ENCODE peak calls at places on chromosomes 1 and 21, in ten cellular contexts. J is HCT116, A is stomach, C is HL-60, F is GM23338, O is endothelial cell of umbilical vein, R is transverse colon, L is esophagus muscularis mucosa, Z is suprapubic skin, B is prostate gland. N is an unnamed sample.
A peak's percentile ranks its signal among the peaks of the same experiment; 100 is the strongest.

GRCh38 chr1:3850857-3851256 is 6.2 kb downstream of the CEP104 start:
- DNase-seq in F (no peak), R (no peak), J (no peak), L (no peak), B (no peak), Z (no peak), A (no peak), O (no peak), C (no peak), N (peak; percentile 42)

GRCh38 chr1:86352096-86352495 is 44.0 kb downstream of the ODF2L start:
- DNase-seq in O (no peak), Z (no peak), B (no peak), C (no peak), A (no peak), F (no peak), R (no peak), J (no peak), L (no peak), N (no peak)

GRCh38 chr21:16046625-16047340 is 317.0 kb downstream of the USP25 start:
- DNase-seq in F (no peak), C (no peak), J (no peak), Z (no peak), L (no peak), O (no peak), B (no peak), A (no peak), R (no peak), N (no peak)

GRCh38 chr1:17494114-17494729 is 45.3 kb upstream of the ARHGEF10L start:
- DNase-seq in O (peak; percentile 42), A (peak; percentile 76), R (peak; percentile 73), C (peak; percentile 43), F (peak; percentile 95), Z (peak; percentile 82), J (peak; percentile 86), B (peak; percentile 30), L (no peak), N (peak; percentile 78)

GRCh38 chr1:214476958-214477870 is 74.2 kb downstream of the PTPN14 start:
- DNase-seq in A (no peak), C (no peak), B (peak; percentile 43), J (no peak), R (no peak), O (peak; percentile 75), Z (no peak), F (no peak), L (peak; percentile 42), N (peak; percentile 58)

GRCh38 chr1:11339346-11340247 is 66.6 kb downstream of the UBIAD1 start:
- DNase-seq in F (peak; percentile 69), R (peak; percentile 24), B (no peak), C (no peak), O (no peak), J (peak; percentile 1), A (no peak), Z (no peak), L (no peak), N (no peak)

GRCh38 chr1:223802032-223802431 is 43.7 kb downstream of the TP53BP2 start:
- DNase-seq in C (no peak), J (no peak), F (no peak), B (no peak), Z (no peak), A (no peak), L (no peak), O (no peak), R (no peak), N (no peak)

GRCh38 chr1:237938553-237938952 is 47.8 kb upstream of the ZP4 start:
- DNase-seq in C (no peak), R (peak; percentile 11), B (no peak), L (no peak), Z (no peak), O (no peak), A (no peak), J (no peak), F (peak; percentile 84), N (no peak)

GRCh38 chr1:92536593-92537332 is 50.0 kb upstream of the GFI1 start:
- DNase-seq in A (no peak), Z (no peak), F (no peak), J (no peak), B (no peak), O (peak; percentile 64), C (no peak), L (no peak), R (no peak), N (no peak)

GRCh38 chr21:33025106-33025470 is 647 bp upstream of the OLIG2 start:
- DNase-seq in F (peak; percentile 82), A (no peak), B (no peak), J (no peak), R (no peak), Z (no peak), O (no peak), L (no peak), C (no peak), N (peak; percentile 48)

GRCh38 chr1:94411217-94411616 is 7.0 kb upstream of the ABCD3 start:
- DNase-seq in R (no peak), A (no peak), B (no peak), C (no peak), F (no peak), L (no peak), Z (no peak), J (no peak), O (no peak), N (no peak)

GRCh38 chr1:236875975-236876374 is 80.9 kb downstream of the MTR start:
- DNase-seq in B (no peak), L (no peak), J (no peak), R (no peak), A (no peak), F (no peak), O (no peak), C (no peak), Z (no peak), N (no peak)

GRCh38 chr1:110462964-110463363 is 12.0 kb downstream of the PROK1 start:
- DNase-seq in R (no peak), B (no peak), J (no peak), F (no peak), A (no peak), L (no peak), O (no peak), C (no peak), Z (no peak), N (no peak)

GRCh38 chr1:220213381-220213983 is 58.8 kb downstream of the RAB3GAP2 start:
- DNase-seq in R (no peak), L (no peak), A (no peak), Z (no peak), J (no peak), F (no peak), B (no peak), O (no peak), C (no peak), N (no peak)

GRCh38 chr1:108151548-108151947 is 48.6 kb downstream of the SLC25A24 start:
- DNase-seq in A (no peak), F (no peak), R (no peak), L (no peak), C (no peak), B (no peak), J (no peak), O (no peak), Z (no peak), N (no peak)

GRCh38 chr1:232844791-232845190 is 39.6 kb downstream of the MAP10 start:
- DNase-seq in O (no peak), C (no peak), A (no peak), Z (no peak), B (no peak), R (no peak), J (no peak), L (no peak), F (no peak), N (no peak)

GRCh38 chr21:34031835-34032370 is 41.5 kb upstream of the MRPS6 start:
- DNase-seq in L (no peak), B (no peak), Z (no peak), C (no peak), J (no peak), O (no peak), A (no peak), R (peak; percentile 46), F (no peak), N (no peak)

GRCh38 chr1:218671573-218671972 is 326.4 kb downstream of the TGFB2 start:
- DNase-seq in R (no peak), C (no peak), F (no peak), L (no peak), B (no peak), J (no peak), Z (no peak), A (no peak), O (peak; percentile 79), N (no peak)

GRCh38 chr1:119453021-119453420 is 38.1 kb downstream of the HSD3B2 start:
- DNase-seq in L (no peak), F (no peak), C (no peak), B (no peak), Z (no peak), A (no peak), J (no peak), R (no peak), O (no peak), N (no peak)

GRCh38 chr1:58779837-58780585 is 3.8 kb downstream of the JUN start:
- DNase-seq in Z (peak; percentile 76), A (peak; percentile 72), F (peak; percentile 22), L (no peak), O (peak; percentile 79), B (peak; percentile 76), C (no peak), R (peak; percentile 77), J (no peak), N (no peak)
- H3K27ac ChIP-seq in Z (peak overlapping the region; percentile 13), A (peak overlapping the region; percentile 99), F (no peak overlapping the region), L (peak overlapping the region; percentile 99), O (no peak overlapping the region), B (peak overlapping the region; percentile 100), C (no peak overlapping the region), R (peak overlapping the region; percentile 99), J (no peak overlapping the region), N (peak overlapping the region; percentile 99)

GRCh38 chr1:184827600-184828368 is 73.1 kb upstream of the EDEM3 start:
- DNase-seq in A (no peak), J (no peak), L (no peak), F (no peak), O (no peak), R (no peak), Z (no peak), B (no peak), C (no peak), N (no peak)
- TF ChIP-seq POLR2AphosphoS5 in A (no peak), J (no peak), L (peak; percentile 55), F (no peak), O (no peak), R (no peak), Z (no peak), B (no peak), C (no peak), N (no peak)

GRCh38 chr1:45221716-45222115 is 15.3 kb upstream of the ZSWIM5 start:
- DNase-seq in A (no peak), F (no peak), R (no peak), B (no peak), O (no peak), C (no peak), Z (no peak), J (no peak), L (no peak), N (no peak)
- H3K4me3 ChIP-seq in A (no peak overlapping the region), F (no peak overlapping the region), R (no peak overlapping the region), B (no peak overlapping the region), O (no peak overlapping the region), C (no peak overlapping the region), Z (no peak overlapping the region), J (no peak overlapping the region), L (no peak overlapping the region), N (no peak overlapping the region)

DNA sequence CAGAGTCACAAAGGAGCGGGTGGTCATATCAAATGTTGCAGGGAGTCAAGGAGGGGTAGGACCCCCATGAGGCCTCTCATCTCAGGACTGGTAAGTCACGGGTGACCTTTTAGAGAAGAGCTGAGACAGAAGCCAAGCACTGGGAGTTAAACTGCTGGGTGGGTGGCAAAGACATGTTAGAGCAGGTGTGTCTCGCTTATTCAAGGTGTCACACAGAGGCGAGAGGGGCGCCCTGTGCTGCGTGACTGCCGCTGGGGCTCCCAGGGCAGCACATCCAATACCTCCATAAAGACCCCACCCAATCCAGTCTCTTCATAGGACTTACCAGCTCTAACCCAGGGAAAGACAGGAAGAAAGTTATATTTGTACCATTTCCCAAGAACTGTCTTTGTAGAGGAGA is 15.1 kb downstream of the CASQ2 start:
- DNase-seq in R (no peak), L (peak; percentile 60), B (no peak), A (no peak), O (no peak), F (no peak), J (no peak), Z (no peak), C (no peak), N (no peak)
- H3K27ac ChIP-seq in R (no peak overlapping the region), L (peak overlapping the region; percentile 68), B (no peak overlapping the region), A (no peak overlapping the region), O (no peak overlapping the region), F (no peak overlapping the region), J (no peak overlapping the region), Z (no peak overlapping the region), C (no peak overlapping the region), N (no peak overlapping the region)